ENCODE peak calls at places on chromosomes 13 and 19, in four cellular contexts. E, R, X and U are unnamed samples.

GRCh38 chr13:98495627-98496238 is 81.2 kb downstream of the STK24 start:
- DNase-seq in E (no peak), R (peak), X (no peak), U (peak)

GRCh38 chr19:51098366-51099069 is 9.7 kb downstream of the CTU1 start:
- DNase-seq in E (peak), R (no peak), X (no peak), U (no peak)

GRCh38 chr19:39212377-39212742 is 8.3 kb upstream of the SYCN start:
- DNase-seq in E (peak), R (no peak), X (peak), U (peak)

GRCh38 chr19:44643605-44644390 is at the start of gene PVR:
- DNase-seq in E (no peak), R (peak), X (no peak), U (peak)

GRCh38 chr13:93336733-93337132 is 110.1 kb downstream of the GPC6 start:
- DNase-seq in E (no peak), R (no peak), X (no peak), U (no peak)

GRCh38 chr13:104006625-104007061 is 940.4 kb upstream of the SLC10A2 start:
- DNase-seq in E (no peak), R (no peak), X (no peak), U (no peak)

GRCh38 chr13:99371956-99372355 is 64.8 kb upstream of the GPR183 start:
- DNase-seq in E (peak), R (no peak), X (no peak), U (no peak)

GRCh38 chr13:109154146-109154545 is 524.7 kb downstream of the MYO16 start:
- DNase-seq in E (no peak), R (no peak), X (no peak), U (no peak)

GRCh38 chr19:18507021-18507726 is 14.7 kb downstream of the ELL start:
- DNase-seq in E (no peak), R (no peak), X (no peak), U (no peak)

GRCh38 chr19:11142528-11143171 is 12.9 kb downstream of the SPC24 start:
- DNase-seq in E (no peak), R (peak), X (no peak), U (peak)

GRCh38 chr19:49324801-49325491 is at the start of gene SLC6A16:
- DNase-seq in E (no peak), R (no peak), X (no peak), U (no peak)

GRCh38 chr13:63307239-63307638 is 1891.6 kb upstream of the PCDH20 start:
- DNase-seq in E (no peak), R (no peak), X (peak), U (no peak)

GRCh38 chr19:44002212-44002565 is 568 bp upstream of the ZNF230 start:
- DNase-seq in E (no peak), R (no peak), X (no peak), U (no peak)

GRCh38 chr13:98279473-98280175 is 102.6 kb upstream of the RNF113B start:
- DNase-seq in E (no peak), R (no peak), X (peak), U (peak)

GRCh38 chr19:23996549-23996948 is 81.9 kb downstream of the ZNF726 start:
- DNase-seq in E (no peak), R (no peak), X (peak), U (no peak)

GRCh38 chr19:7618366-7618765 is 11.0 kb downstream of the XAB2 start:
- DNase-seq in E (no peak), R (no peak), X (no peak), U (peak)

GRCh38 chr13:100089633-100090032 is 740 bp downstream of the PCCA start:
- DNase-seq in E (no peak), R (no peak), X (no peak), U (no peak)

GRCh38 chr19:53885036-53885435 is 3.0 kb downstream of the PRKCG start:
- DNase-seq in E (no peak), R (no peak), X (no peak), U (no peak)

GRCh38 chr13:77230560-77230959 is 96.3 kb downstream of the MYCBP2 start:
- DNase-seq in E (no peak), R (no peak), X (no peak), U (no peak)

GRCh38 chr19:48629599-48630288 is 7.4 kb downstream of the DBP start:
- DNase-seq in E (no peak), R (no peak), X (no peak), U (peak)

GRCh38 chr13:46817081-46817480 is 20.1 kb upstream of the ESD start:
- DNase-seq in E (no peak), R (no peak), X (no peak), U (no peak)

GRCh38 chr19:38391911-38392464 is 3.5 kb downstream of the SPRED3 start:
- DNase-seq in E (no peak), R (no peak), X (no peak), U (no peak)

GRCh38 chr19:6056801-6057650 is 53.3 kb downstream of the RFX2 start:
- DNase-seq in E (no peak), R (peak), X (no peak), U (peak)

GRCh38 chr13:112346173-112346898 is 29.8 kb upstream of the SPACA7 start:
- DNase-seq in E (no peak), R (no peak), X (no peak), U (no peak)

GRCh38 chr13:101648766-101649489 is 196.5 kb downstream of the ITGBL1 start:
- DNase-seq in E (no peak), R (no peak), X (no peak), U (no peak)

GRCh38 chr13:63327584-63327983 is 1911.9 kb upstream of the PCDH20 start:
- DNase-seq in E (no peak), R (no peak), X (no peak), U (no peak)

GRCh38 chr19:15324791-15325519 is 7.4 kb downstream of the BRD4 start:
- DNase-seq in E (no peak), R (no peak), X (no peak), U (peak)

GRCh38 chr19:38676878-38677646 is 29.6 kb downstream of the ACTN4 start:
- DNase-seq in E (no peak), R (no peak), X (no peak), U (no peak)

GRCh38 chr19:49895566-49896297 is 955 bp downstream of the IL4I1 start:
- DNase-seq in E (no peak), R (no peak), X (no peak), U (no peak)

GRCh38 chr13:32846020-32846451 is 170.2 kb upstream of the KL start:
- DNase-seq in E (no peak), R (no peak), X (no peak), U (no peak)

GRCh38 chr13:36431204-36432105 is 840 bp upstream of the CCNA1 start:
- DNase-seq in E (peak), R (no peak), X (no peak), U (no peak)

GRCh38 chr13:22012676-22013075 is 341.8 kb downstream of the FGF9 start:
- DNase-seq in E (no peak), R (no peak), X (no peak), U (no peak)

GRCh38 chr19:39765091-39766076 is 13.3 kb upstream of the LEUTX start:
- DNase-seq in E (peak), R (no peak), X (peak), U (no peak)

GRCh38 chr13:44710576-44710975 is 134.4 kb upstream of the TSC22D1 start:
- DNase-seq in E (no peak), R (no peak), X (no peak), U (no peak)

GRCh38 chr13:81048026-81048461 is 707.1 kb upstream of the SPRY2 start:
- DNase-seq in E (no peak), R (no peak), X (no peak), U (no peak)

GRCh38 chr19:38653028-38653571 is 5.7 kb downstream of the ACTN4 start:
- DNase-seq in E (no peak), R (no peak), X (no peak), U (peak)

GRCh38 chr13:103282571-103283450 is 216.6 kb upstream of the SLC10A2 start:
- DNase-seq in E (no peak), R (no peak), X (no peak), U (no peak)